ENCODE peak calls at places on chromosomes 7 and 10, in ten cellular contexts. J, Y, F, T, B, N, X, M, P and K are unnamed samples.

GRCh38 chr10:109977382-109977806 is 30.4 kb upstream of the ADD3 start:
- DNase-seq in T (no peak), Y (no peak), B (no peak), M (peak), F (no peak), J (no peak), P (peak), X (no peak), N (no peak), K (no peak)

GRCh38 chr10:117158297-117158696 is 20.2 kb upstream of the VAX1 start:
- DNase-seq in P (no peak), T (no peak), X (no peak), J (no peak), B (no peak), Y (no peak), M (no peak), N (no peak), F (no peak), K (no peak)

GRCh38 chr7:40611472-40611871 is 476.7 kb downstream of the SUGCT start:
- DNase-seq in Y (no peak), M (no peak), P (peak), N (no peak), F (no peak), B (no peak), J (no peak), X (no peak), T (no peak), K (no peak)

GRCh38 chr7:97770845-97771244 is 39.0 kb downstream of the TAC1 start:
- DNase-seq in N (no peak), B (no peak), X (no peak), M (no peak), F (no peak), T (no peak), J (no peak), Y (no peak), P (no peak), K (no peak)

GRCh38 chr10:60848126-60848525 is 69.8 kb downstream of the CDK1 start:
- DNase-seq in P (peak), F (no peak), T (no peak), X (no peak), J (no peak), Y (no peak), M (no peak), N (no peak), B (no peak), K (no peak)

GRCh38 chr7:142088022-142088714 is 23.4 kb upstream of the MGAM2 start:
- DNase-seq in P (no peak), X (no peak), N (no peak), Y (no peak), J (no peak), T (no peak), B (no peak), M (no peak), F (no peak), K (no peak)

GRCh38 chr10:112517381-112517976 is 70.5 kb downstream of the VTI1A start:
- DNase-seq in X (no peak), P (peak), N (no peak), J (no peak), T (no peak), F (no peak), B (no peak), M (no peak), Y (no peak), K (no peak)

GRCh38 chr10:103241262-103242011 is 4.2 kb upstream of the RPEL1 start:
- DNase-seq in J (no peak), F (no peak), X (no peak), M (peak), T (no peak), Y (no peak), N (no peak), B (peak), P (peak), K (no peak)

GRCh38 chr7:156151658-156152057 is 339.4 kb upstream of the SHH start:
- DNase-seq in B (no peak), X (no peak), M (no peak), J (no peak), T (no peak), P (peak), Y (no peak), F (no peak), N (no peak), K (no peak)

GRCh38 chr7:139330333-139331030 is 10.7 kb upstream of the FMC1 start:
- DNase-seq in T (no peak), X (no peak), P (no peak), F (no peak), N (no peak), M (no peak), J (no peak), B (no peak), Y (no peak), K (no peak)

GRCh38 chr7:139362981-139363380 is 3.3 kb downstream of the LUC7L2 start:
- DNase-seq in T (no peak), B (no peak), M (peak), X (no peak), J (no peak), P (no peak), N (no peak), F (no peak), Y (no peak), K (no peak)

GRCh38 chr10:88833156-88833555 is 18.5 kb downstream of the ANKRD22 start:
- DNase-seq in Y (no peak), N (no peak), M (no peak), X (no peak), P (no peak), B (no peak), J (no peak), T (no peak), F (no peak), K (no peak)

GRCh38 chr10:114714281-114714741 is 56.2 kb upstream of the ABLIM1 start:
- DNase-seq in T (no peak), Y (no peak), F (no peak), P (peak), N (no peak), X (no peak), J (no peak), B (no peak), M (no peak), K (no peak)

GRCh38 chr10:119281581-119282071 is 74.3 kb downstream of the GRK5 start:
- DNase-seq in M (no peak), T (peak), P (peak), F (no peak), X (no peak), Y (no peak), N (no peak), J (no peak), B (peak), K (no peak)

GRCh38 chr10:87053121-87053520 is 33.0 kb downstream of the FAM25A start:
- DNase-seq in T (no peak), P (no peak), Y (no peak), B (no peak), J (no peak), M (no peak), F (no peak), X (no peak), N (no peak), K (no peak)

GRCh38 chr10:59606551-59606961 is 103.1 kb downstream of the SLC16A9 start:
- DNase-seq in J (no peak), Y (no peak), X (no peak), T (no peak), P (peak), N (no peak), F (no peak), B (no peak), M (no peak), K (no peak)

GRCh38 chr10:133179128-133179520 is 19.1 kb downstream of the KNDC1 start:
- DNase-seq in F (no peak), X (no peak), T (no peak), J (no peak), P (no peak), N (no peak), B (no peak), Y (no peak), M (no peak), K (no peak)

GRCh38 chr7:118863961-118864360 is 639.5 kb downstream of the ANKRD7 start:
- DNase-seq in Y (no peak), M (no peak), N (no peak), P (no peak), F (no peak), X (no peak), T (no peak), B (no peak), J (no peak), K (no peak)

GRCh38 chr7:73865738-73866445 is 4.9 kb downstream of the TMEM270 start:
- DNase-seq in N (no peak), X (peak), J (no peak), P (peak), M (peak), Y (no peak), F (peak), B (peak), T (no peak), K (no peak)

GRCh38 chr7:154997840-154998370 is 5.0 kb downstream of the PAXIP1 start:
- DNase-seq in F (no peak), B (no peak), N (no peak), P (no peak), X (no peak), T (no peak), Y (no peak), J (no peak), M (no peak), K (no peak)

GRCh38 chr10:5297466-5297865 is 67.3 kb upstream of the UCN3 start:
- DNase-seq in B (no peak), P (no peak), X (no peak), T (no peak), N (no peak), M (no peak), F (peak), Y (peak), J (no peak), K (no peak)

GRCh38 chr7:33649476-33650441 is 255.6 kb upstream of the BMPER start:
- DNase-seq in Y (no peak), T (no peak), B (no peak), J (no peak), P (peak), F (no peak), M (no peak), N (no peak), X (no peak), K (no peak)

GRCh38 chr7:105112440-105113418 is 98.7 kb downstream of the KMT2E start:
- DNase-seq in T (no peak), B (no peak), Y (no peak), X (no peak), M (no peak), J (no peak), F (no peak), P (no peak), N (no peak), K (no peak)

GRCh38 chr7:17147409-17147808 is 151.0 kb upstream of the AHR start:
- DNase-seq in Y (no peak), T (no peak), P (no peak), B (no peak), X (no peak), F (no peak), J (no peak), N (no peak), M (no peak), K (no peak)